ENCODE peak calls at places on chromosomes 2 and 18, in eight cellular contexts. One of them, this sample, is unnamed.

GRCh38 chr2:96856776-96857673 is 791 bp downstream of the ANKRD39 start:
- DNase-seq in upper lobe of right lung: no peak
- DNase-seq in sigmoid colon: peak; percentile 78
- DNase-seq in testis: peak; percentile 31
- DNase-seq in neural progenitor cell: peak; percentile 44
- DNase-seq in prostate gland: no peak
- DNase-seq in choroid plexus epithelial cell: peak; percentile 24
- DNase-seq in cardiac muscle cell: no peak
- DNase-seq in this sample: peak; percentile 40

GRCh38 chr2:233055362-233055761 is 4.8 kb upstream of the INPP5D start:
- DNase-seq in cardiac muscle cell: no peak
- DNase-seq in choroid plexus epithelial cell: no peak
- DNase-seq in upper lobe of right lung: no peak
- DNase-seq in sigmoid colon: no peak
- DNase-seq in prostate gland: no peak
- DNase-seq in neural progenitor cell: no peak
- DNase-seq in testis: no peak
- DNase-seq in this sample: no peak

GRCh38 chr2:6452702-6453481 is 412.8 kb downstream of the CMPK2 start:
- DNase-seq in neural progenitor cell: peak; percentile 20
- DNase-seq in prostate gland: no peak
- DNase-seq in cardiac muscle cell: no peak
- DNase-seq in testis: no peak
- DNase-seq in choroid plexus epithelial cell: peak; percentile 17
- DNase-seq in upper lobe of right lung: no peak
- DNase-seq in sigmoid colon: no peak
- DNase-seq in this sample: no peak

GRCh38 chr2:212330263-212330662 is 208.3 kb downstream of the ERBB4 start:
- DNase-seq in sigmoid colon: peak; percentile 56
- DNase-seq in prostate gland: peak; percentile 4
- DNase-seq in upper lobe of right lung: no peak
- DNase-seq in cardiac muscle cell: no peak
- DNase-seq in choroid plexus epithelial cell: no peak
- DNase-seq in neural progenitor cell: no peak
- DNase-seq in testis: peak; percentile 53
- DNase-seq in this sample: no peak

GRCh38 chr2:134737671-134738070 is 18.9 kb upstream of the TMEM163 start:
- DNase-seq in prostate gland: no peak
- DNase-seq in neural progenitor cell: no peak
- DNase-seq in upper lobe of right lung: no peak
- DNase-seq in sigmoid colon: no peak
- DNase-seq in choroid plexus epithelial cell: no peak
- DNase-seq in cardiac muscle cell: no peak
- DNase-seq in testis: no peak
- DNase-seq in this sample: no peak

GRCh38 chr2:200864206-200864976 is at the start of gene CLK1:
- DNase-seq in choroid plexus epithelial cell: peak; percentile 95
- DNase-seq in sigmoid colon: peak; percentile 98
- DNase-seq in prostate gland: peak; percentile 95
- DNase-seq in neural progenitor cell: peak; percentile 92
- DNase-seq in cardiac muscle cell: peak; percentile 95
- DNase-seq in testis: peak; percentile 97
- DNase-seq in upper lobe of right lung: peak; percentile 99
- DNase-seq in this sample: peak; percentile 92

GRCh38 chr2:120910956-120911951 is 175.6 kb downstream of the GLI2 start:
- DNase-seq in cardiac muscle cell: peak; percentile 53
- DNase-seq in prostate gland: no peak
- DNase-seq in sigmoid colon: no peak
- DNase-seq in neural progenitor cell: no peak
- DNase-seq in upper lobe of right lung: no peak
- DNase-seq in testis: no peak
- DNase-seq in choroid plexus epithelial cell: no peak
- DNase-seq in this sample: peak; percentile 59

GRCh38 chr18:45850021-45850420 is 24.5 kb downstream of the SIGLEC15 start:
- DNase-seq in sigmoid colon: no peak
- DNase-seq in choroid plexus epithelial cell: peak; percentile 40
- DNase-seq in prostate gland: no peak
- DNase-seq in cardiac muscle cell: no peak
- DNase-seq in upper lobe of right lung: no peak
- DNase-seq in neural progenitor cell: peak; percentile 42
- DNase-seq in testis: peak; percentile 39
- DNase-seq in this sample: peak; percentile 19

GRCh38 chr18:55234366-55235093 is 275.3 kb upstream of the CCDC68 start:
- DNase-seq in prostate gland: peak; percentile 80
- DNase-seq in sigmoid colon: peak; percentile 85
- DNase-seq in choroid plexus epithelial cell: peak; percentile 90
- DNase-seq in upper lobe of right lung: peak; percentile 71
- DNase-seq in testis: peak; percentile 92
- DNase-seq in neural progenitor cell: peak; percentile 86
- DNase-seq in cardiac muscle cell: peak; percentile 88
- DNase-seq in this sample: peak; percentile 82

GRCh38 chr2:10830203-10830602 is 17.6 kb upstream of the PDIA6 start:
- DNase-seq in neural progenitor cell: no peak
- DNase-seq in testis: no peak
- DNase-seq in upper lobe of right lung: no peak
- DNase-seq in choroid plexus epithelial cell: no peak
- DNase-seq in cardiac muscle cell: no peak
- DNase-seq in sigmoid colon: no peak
- DNase-seq in prostate gland: no peak
- DNase-seq in this sample: no peak

GRCh38 chr2:162073776-162074578 is at the start of gene DPP4:
- DNase-seq in sigmoid colon: peak; percentile 72
- DNase-seq in neural progenitor cell: peak; percentile 70
- DNase-seq in testis: peak; percentile 18
- DNase-seq in upper lobe of right lung: peak; percentile 81
- DNase-seq in choroid plexus epithelial cell: no peak
- DNase-seq in cardiac muscle cell: no peak
- DNase-seq in prostate gland: peak; percentile 7
- DNase-seq in this sample: peak; percentile 20

GRCh38 chr2:67645280-67646255 is 248.4 kb downstream of the ETAA1 start:
- DNase-seq in choroid plexus epithelial cell: no peak
- DNase-seq in cardiac muscle cell: no peak
- DNase-seq in upper lobe of right lung: no peak
- DNase-seq in sigmoid colon: no peak
- DNase-seq in testis: peak; percentile 19
- DNase-seq in prostate gland: no peak
- DNase-seq in neural progenitor cell: no peak
- DNase-seq in this sample: no peak

GRCh38 chr2:217468042-217468441 is 534.8 kb downstream of the TNS1 start:
- DNase-seq in neural progenitor cell: no peak
- DNase-seq in upper lobe of right lung: no peak
- DNase-seq in prostate gland: no peak
- DNase-seq in choroid plexus epithelial cell: no peak
- DNase-seq in testis: no peak
- DNase-seq in sigmoid colon: no peak
- DNase-seq in cardiac muscle cell: no peak
- DNase-seq in this sample: no peak

GRCh38 chr18:58132595-58133191 is 88.7 kb downstream of the NEDD4L start:
- DNase-seq in upper lobe of right lung: no peak
- DNase-seq in choroid plexus epithelial cell: no peak
- DNase-seq in testis: no peak
- DNase-seq in neural progenitor cell: no peak
- DNase-seq in prostate gland: no peak
- DNase-seq in cardiac muscle cell: peak; percentile 3
- DNase-seq in sigmoid colon: no peak
- DNase-seq in this sample: no peak

DNA sequence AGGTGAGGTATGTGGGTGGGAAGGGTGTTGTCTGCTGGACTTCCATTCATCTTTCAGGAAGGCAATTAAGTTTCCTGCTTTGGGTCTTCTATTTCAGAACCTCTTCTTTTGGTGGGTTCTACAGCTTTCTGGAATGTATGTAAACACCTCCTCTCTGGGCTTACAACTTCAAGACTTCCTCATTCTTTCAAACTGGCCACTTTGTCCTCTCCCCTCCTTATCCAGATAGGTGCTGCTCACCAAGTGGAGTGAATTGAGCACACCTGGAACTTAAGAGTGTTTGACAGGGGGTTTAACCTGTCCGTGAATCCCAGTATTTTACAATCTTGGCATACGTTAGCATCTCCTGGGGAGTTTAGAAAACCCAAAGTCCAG is 5.2 kb upstream of the MRPL33 start:
- DNase-seq in prostate gland: no peak
- DNase-seq in upper lobe of right lung: no peak
- DNase-seq in neural progenitor cell: no peak
- DNase-seq in testis: no peak
- DNase-seq in cardiac muscle cell: no peak
- DNase-seq in choroid plexus epithelial cell: no peak
- DNase-seq in sigmoid colon: no peak
- DNase-seq in this sample: no peak
- H3K4me3 ChIP-seq in prostate gland: peak overlapping the region; percentile 4
- H3K4me3 ChIP-seq in upper lobe of right lung: peak overlapping the region; percentile 46
- H3K4me3 ChIP-seq in neural progenitor cell: no peak overlapping the region
- H3K4me3 ChIP-seq in testis: no peak overlapping the region
- H3K4me3 ChIP-seq in cardiac muscle cell: no peak overlapping the region
- H3K4me3 ChIP-seq in choroid plexus epithelial cell: no peak overlapping the region
- H3K4me3 ChIP-seq in sigmoid colon: no peak overlapping the region
- H3K4me3 ChIP-seq in this sample: no peak overlapping the region

DNA sequence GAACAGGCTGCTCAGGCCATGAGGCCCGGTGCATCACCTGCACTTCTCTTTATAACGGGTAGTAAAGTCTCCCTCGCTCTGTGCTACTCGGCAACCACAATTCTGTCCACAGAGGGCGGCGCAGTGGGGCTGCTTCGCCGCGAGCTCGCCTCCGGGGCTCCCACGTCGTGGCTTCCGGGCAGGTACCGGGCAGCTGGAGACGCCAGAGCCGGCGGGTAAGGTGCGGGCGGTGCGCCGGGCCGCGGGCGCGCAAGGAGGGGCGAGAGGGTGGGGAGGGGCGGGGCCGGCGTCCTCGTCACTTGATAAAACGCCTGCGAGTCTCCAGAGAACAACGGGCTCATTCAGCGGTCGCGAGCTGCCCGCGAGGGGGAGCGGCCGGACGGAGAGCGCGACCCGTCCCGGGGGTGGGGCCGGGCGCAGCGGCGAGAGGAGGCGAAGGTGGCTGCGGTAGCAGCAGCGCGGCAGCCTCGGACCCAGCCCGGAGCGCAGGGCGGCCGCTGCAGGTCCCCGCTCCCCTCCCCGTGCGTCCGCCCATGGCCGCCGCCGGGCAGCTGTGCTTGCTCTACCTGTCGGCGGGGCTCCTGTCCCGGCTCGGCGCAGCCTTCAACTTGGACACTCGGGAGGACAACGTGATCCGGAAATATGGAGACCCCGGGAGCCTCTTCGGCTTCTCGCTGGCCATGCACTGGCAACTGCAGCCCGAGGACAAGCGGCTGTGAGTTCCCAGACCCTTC is at the start of gene ITGA6:
- DNase-seq in prostate gland: peak; percentile 90
- DNase-seq in testis: peak; percentile 89
- DNase-seq in neural progenitor cell: peak; percentile 93
- DNase-seq in cardiac muscle cell: peak; percentile 52
- DNase-seq in choroid plexus epithelial cell: no peak
- DNase-seq in upper lobe of right lung: peak; percentile 91
- DNase-seq in sigmoid colon: no peak
- DNase-seq in this sample: no peak
- TF ChIP-seq CTCF in prostate gland: peak; percentile 43
- TF ChIP-seq CTCF in testis: no peak
- TF ChIP-seq CTCF in neural progenitor cell: peak; percentile 42
- TF ChIP-seq CTCF in cardiac muscle cell: peak; percentile 2
- TF ChIP-seq CTCF in choroid plexus epithelial cell: no peak
- TF ChIP-seq CTCF in upper lobe of right lung: peak; percentile 28
- TF ChIP-seq CTCF in sigmoid colon: no peak
- TF ChIP-seq CTCF in this sample: no peak

GRCh38 chr2:222311978-222312738 is 13.4 kb upstream of the PAX3 start:
- DNase-seq in upper lobe of right lung: peak; percentile 46
- DNase-seq in testis: no peak
- DNase-seq in cardiac muscle cell: no peak
- DNase-seq in sigmoid colon: no peak
- DNase-seq in choroid plexus epithelial cell: no peak
- DNase-seq in prostate gland: no peak
- DNase-seq in neural progenitor cell: peak; percentile 65
- DNase-seq in this sample: no peak
- H3K4me3 ChIP-seq in upper lobe of right lung: no peak overlapping the region
- H3K4me3 ChIP-seq in testis: no peak overlapping the region
- H3K4me3 ChIP-seq in cardiac muscle cell: peak overlapping the region; percentile 4
- H3K4me3 ChIP-seq in sigmoid colon: no peak overlapping the region
- H3K4me3 ChIP-seq in choroid plexus epithelial cell: no peak overlapping the region
- H3K4me3 ChIP-seq in prostate gland: no peak overlapping the region
- H3K4me3 ChIP-seq in neural progenitor cell: peak overlapping the region; percentile 33
- H3K4me3 ChIP-seq in this sample: no peak overlapping the region

GRCh38 chr18:10230072-10230471 is 224.4 kb upstream of the APCDD1 start:
- DNase-seq in choroid plexus epithelial cell: peak; percentile 75
- DNase-seq in testis: no peak
- DNase-seq in sigmoid colon: no peak
- DNase-seq in neural progenitor cell: no peak
- DNase-seq in prostate gland: no peak
- DNase-seq in cardiac muscle cell: peak; percentile 89
- DNase-seq in upper lobe of right lung: no peak
- DNase-seq in this sample: peak; percentile 92
- TF ChIP-seq CTCF in choroid plexus epithelial cell: peak; percentile 26
- TF ChIP-seq CTCF in testis: no peak
- TF ChIP-seq CTCF in sigmoid colon: no peak
- TF ChIP-seq CTCF in neural progenitor cell: no peak
- TF ChIP-seq CTCF in prostate gland: no peak
- TF ChIP-seq CTCF in cardiac muscle cell: peak; percentile 29
- TF ChIP-seq CTCF in upper lobe of right lung: no peak
- TF ChIP-seq CTCF in this sample: peak; percentile 47

GRCh38 chr18:78610179-78610578 is 369.4 kb upstream of the SALL3 start:
- DNase-seq in testis: no peak
- DNase-seq in choroid plexus epithelial cell: no peak
- DNase-seq in prostate gland: no peak
- DNase-seq in cardiac muscle cell: no peak
- DNase-seq in sigmoid colon: no peak
- DNase-seq in upper lobe of right lung: no peak
- DNase-seq in neural progenitor cell: no peak
- DNase-seq in this sample: no peak
- H3K4me3 ChIP-seq in testis: no peak overlapping the region
- H3K4me3 ChIP-seq in choroid plexus epithelial cell: no peak overlapping the region
- H3K4me3 ChIP-seq in prostate gland: no peak overlapping the region
- H3K4me3 ChIP-seq in cardiac muscle cell: no peak overlapping the region
- H3K4me3 ChIP-seq in sigmoid colon: no peak overlapping the region
- H3K4me3 ChIP-seq in upper lobe of right lung: no peak overlapping the region
- H3K4me3 ChIP-seq in neural progenitor cell: no peak overlapping the region
- H3K4me3 ChIP-seq in this sample: no peak overlapping the region

DNA sequence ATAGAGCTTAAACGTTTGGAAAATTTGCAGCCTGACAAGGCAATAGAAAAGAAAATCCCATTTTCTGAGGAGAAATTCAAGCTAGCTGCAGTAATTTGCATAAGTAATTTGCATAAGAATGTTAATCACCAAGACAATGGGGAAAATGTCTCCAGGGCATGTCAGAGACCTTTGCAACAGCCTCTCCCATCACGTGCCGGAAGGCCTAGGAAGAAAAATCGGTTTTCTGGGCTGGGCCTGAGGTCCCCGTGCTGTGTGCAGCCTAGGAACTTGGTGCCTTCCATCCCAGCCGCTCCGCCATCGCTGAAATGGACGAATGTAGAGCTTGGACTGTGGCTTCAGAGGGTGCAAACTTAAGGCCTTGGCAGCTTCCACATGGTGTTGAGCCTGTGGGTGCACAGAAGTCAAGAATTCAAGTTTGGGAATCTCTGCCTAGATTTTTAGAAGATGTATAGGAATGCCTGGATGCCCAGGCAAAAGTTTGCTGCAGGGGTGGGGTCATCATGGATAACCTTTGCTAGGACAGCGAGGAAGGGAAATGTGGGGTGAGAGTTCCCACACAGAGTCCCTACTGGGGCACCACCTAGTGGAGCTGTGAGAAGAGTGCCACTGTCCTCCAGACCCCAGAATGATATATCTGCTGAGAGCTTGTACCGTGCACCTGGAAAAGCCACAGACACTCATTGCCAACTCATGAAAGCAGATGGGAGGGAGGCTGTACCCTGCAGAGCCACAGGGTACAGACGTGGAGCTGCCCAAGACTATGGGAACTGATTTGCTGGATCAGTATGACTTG is 164.6 kb downstream of the GULP1 start:
- DNase-seq in sigmoid colon: no peak
- DNase-seq in prostate gland: no peak
- DNase-seq in neural progenitor cell: peak; percentile 19
- DNase-seq in testis: no peak
- DNase-seq in upper lobe of right lung: no peak
- DNase-seq in choroid plexus epithelial cell: no peak
- DNase-seq in cardiac muscle cell: no peak
- DNase-seq in this sample: peak; percentile 10
- TF ChIP-seq CTCF in sigmoid colon: no peak
- TF ChIP-seq CTCF in prostate gland: no peak
- TF ChIP-seq CTCF in neural progenitor cell: peak; percentile 36
- TF ChIP-seq CTCF in testis: no peak
- TF ChIP-seq CTCF in upper lobe of right lung: no peak
- TF ChIP-seq CTCF in choroid plexus epithelial cell: peak; percentile 62
- TF ChIP-seq CTCF in cardiac muscle cell: peak; percentile 16
- TF ChIP-seq CTCF in this sample: peak; percentile 30

This sample was measured in fibroblast of mammary gland.